ENCODE peak calls at places on chromosomes 16 and 17, in five cellular contexts. V is GM12892, Z is NCI-H774, L is hepatic stellate cell, F is NCI-H1417. X is an unnamed sample.

GRCh38 chr17:64777413-64778101 is 115.5 kb upstream of the SMURF2 start:
- DNase-seq in V (no peak), Z (peak; percentile 58), L (no peak), F (no peak), X (no peak)

GRCh38 chr17:62664336-62665120 is 37.1 kb downstream of the MRC2 start:
- DNase-seq in V (no peak), Z (no peak), L (no peak), F (no peak), X (no peak)

GRCh38 chr16:77499373-77500285 is 64.8 kb upstream of the ADAMTS18 start:
- DNase-seq in V (no peak), Z (no peak), L (no peak), F (no peak), X (no peak)

GRCh38 chr16:25155553-25156460 is 44.3 kb downstream of the LCMT1 start:
- DNase-seq in V (no peak), Z (no peak), L (no peak), F (no peak), X (no peak)

GRCh38 chr16:85002643-85003042 is 8.7 kb downstream of the ZDHHC7 start:
- DNase-seq in V (no peak), Z (no peak), L (peak; percentile 54), F (no peak), X (no peak)

GRCh38 chr17:67272312-67273050 is 27.5 kb upstream of the HELZ start:
- DNase-seq in V (no peak), Z (no peak), L (no peak), F (no peak), X (no peak)

GRCh38 chr17:35879748-35880654 is at the start of gene CCL5:
- DNase-seq in V (peak; percentile 69), Z (no peak), L (no peak), F (no peak), X (no peak)

GRCh38 chr17:64781810-64782555 is 119.9 kb upstream of the SMURF2 start:
- DNase-seq in V (no peak), Z (no peak), L (no peak), F (no peak), X (no peak)

GRCh38 chr17:38701504-38702165 is 3.4 kb upstream of the MLLT6 start:
- DNase-seq in V (peak; percentile 44), Z (peak; percentile 71), L (no peak), F (peak; percentile 84), X (no peak)

GRCh38 chr16:68907297-68907999 is 64.1 kb downstream of the TANGO6 start:
- DNase-seq in V (no peak), Z (no peak), L (no peak), F (peak; percentile 42), X (no peak)

GRCh38 chr17:39486242-39486641 is 25.0 kb downstream of the CDK12 start:
- DNase-seq in V (no peak), Z (no peak), L (no peak), F (no peak), X (no peak)

GRCh38 chr17:83006515-83007455 is 72.6 kb upstream of the METRNL start:
- DNase-seq in V (no peak), Z (no peak), L (no peak), F (peak; percentile 33), X (peak; percentile 89)

GRCh38 chr17:72372185-72372584 is 251.4 kb downstream of the SOX9 start:
- DNase-seq in V (no peak), Z (no peak), L (no peak), F (no peak), X (no peak)

GRCh38 chr16:57315401-57315800 is 30.9 kb upstream of the PLLP start:
- DNase-seq in V (no peak), Z (no peak), L (no peak), F (no peak), X (peak; percentile 53)

GRCh38 chr16:53893731-53894435 is 189.9 kb downstream of the FTO start:
- DNase-seq in V (no peak), Z (no peak), L (peak; percentile 14), F (peak; percentile 83), X (no peak)

GRCh38 chr16:15907863-15908478 is 19.6 kb upstream of the CEP20 start:
- DNase-seq in V (peak; percentile 65), Z (peak; percentile 88), L (peak; percentile 37), F (peak; percentile 26), X (no peak)

GRCh38 chr16:58258326-58258725 is 36.5 kb downstream of the PRSS54 start:
- DNase-seq in V (no peak), Z (no peak), L (no peak), F (no peak), X (peak; percentile 50)

GRCh38 chr17:5584971-5585794 is 874 bp upstream of the NLRP1 start:
- DNase-seq in V (no peak), Z (no peak), L (peak; percentile 79), F (no peak), X (no peak)

GRCh38 chr17:61455754-61456681 is 3.8 kb downstream of the TBX4 start:
- DNase-seq in V (no peak), Z (no peak), L (no peak), F (no peak), X (no peak)

GRCh38 chr17:50047488-50048126 is 8.3 kb upstream of the ITGA3 start:
- DNase-seq in V (no peak), Z (no peak), L (peak; percentile 75), F (no peak), X (no peak)

GRCh38 chr17:38325221-38325851 is 18.4 kb downstream of the GPR179 start:
- DNase-seq in V (no peak), Z (no peak), L (no peak), F (no peak), X (no peak)

GRCh38 chr17:15432807-15433547 is 34.4 kb downstream of the CDRT4 start:
- DNase-seq in V (no peak), Z (no peak), L (no peak), F (no peak), X (no peak)

GRCh38 chr17:34499576-34499975 is 79.8 kb upstream of the TMEM132E start:
- DNase-seq in V (no peak), Z (no peak), L (no peak), F (no peak), X (no peak)

GRCh38 chr17:46072998-46073397 is 73.9 kb downstream of the STH start:
- DNase-seq in V (no peak), Z (no peak), L (peak; percentile 37), F (no peak), X (no peak)

GRCh38 chr17:19533718-19534561 is at the start of gene SLC47A1:
- DNase-seq in V (peak; percentile 34), Z (no peak), L (no peak), F (peak; percentile 26), X (no peak)

X was measured in esophagus muscularis mucosa.